ENCODE peak calls at places on chromosomes 13 and 19, in eight cellular contexts. One of them, this sample, is unnamed.

GRCh38 chr13:86892330-86892729 is 778.8 kb upstream of the SLITRK5 start:
- DNase-seq in body of pancreas: no peak
- DNase-seq in foreskin fibroblast: no peak
- DNase-seq in fibroblast of pulmonary artery: no peak
- DNase-seq in endodermal cell: no peak
- DNase-seq in spleen: no peak
- DNase-seq in HFF-Myc: no peak
- DNase-seq in neural progenitor cell: no peak
- DNase-seq in this sample: no peak

GRCh38 chr13:31320946-31321345 is 121.2 kb downstream of the B3GLCT start:
- DNase-seq in neural progenitor cell: no peak
- DNase-seq in endodermal cell: no peak
- DNase-seq in body of pancreas: no peak
- DNase-seq in fibroblast of pulmonary artery: no peak
- DNase-seq in HFF-Myc: no peak
- DNase-seq in spleen: no peak
- DNase-seq in foreskin fibroblast: no peak
- DNase-seq in this sample: no peak

GRCh38 chr13:30569901-30570576 is 47.7 kb upstream of the USPL1 start:
- DNase-seq in fibroblast of pulmonary artery: peak; percentile 92
- DNase-seq in spleen: no peak
- DNase-seq in endodermal cell: peak; percentile 66
- DNase-seq in body of pancreas: peak; percentile 45
- DNase-seq in foreskin fibroblast: peak; percentile 94
- DNase-seq in neural progenitor cell: no peak
- DNase-seq in HFF-Myc: peak; percentile 59
- DNase-seq in this sample: no peak

GRCh38 chr13:36248700-36249099 is 34.3 kb upstream of the SOHLH2 start:
- DNase-seq in body of pancreas: no peak
- DNase-seq in HFF-Myc: no peak
- DNase-seq in foreskin fibroblast: no peak
- DNase-seq in spleen: no peak
- DNase-seq in neural progenitor cell: no peak
- DNase-seq in endodermal cell: no peak
- DNase-seq in fibroblast of pulmonary artery: no peak
- DNase-seq in this sample: no peak

GRCh38 chr13:31172001-31172400 is 10.3 kb upstream of the HSPH1 start:
- DNase-seq in HFF-Myc: no peak
- DNase-seq in endodermal cell: no peak
- DNase-seq in fibroblast of pulmonary artery: peak; percentile 92
- DNase-seq in spleen: no peak
- DNase-seq in foreskin fibroblast: peak; percentile 38
- DNase-seq in neural progenitor cell: no peak
- DNase-seq in body of pancreas: no peak
- DNase-seq in this sample: no peak

GRCh38 chr19:16869331-16869972 is 19.3 kb upstream of the F2RL3 start:
- DNase-seq in HFF-Myc: no peak
- DNase-seq in neural progenitor cell: no peak
- DNase-seq in endodermal cell: no peak
- DNase-seq in spleen: no peak
- DNase-seq in body of pancreas: no peak
- DNase-seq in fibroblast of pulmonary artery: no peak
- DNase-seq in foreskin fibroblast: no peak
- DNase-seq in this sample: no peak

GRCh38 chr19:58182577-58182988 is 278 bp upstream of the ZNF274 start:
- DNase-seq in fibroblast of pulmonary artery: no peak
- DNase-seq in spleen: no peak
- DNase-seq in endodermal cell: no peak
- DNase-seq in HFF-Myc: no peak
- DNase-seq in foreskin fibroblast: no peak
- DNase-seq in body of pancreas: no peak
- DNase-seq in neural progenitor cell: no peak
- DNase-seq in this sample: peak; percentile 94

GRCh38 chr13:20704459-20705069 is 1.1 kb downstream of the IL17D start:
- DNase-seq in endodermal cell: peak; percentile 57
- DNase-seq in body of pancreas: no peak
- DNase-seq in foreskin fibroblast: no peak
- DNase-seq in fibroblast of pulmonary artery: no peak
- DNase-seq in spleen: no peak
- DNase-seq in HFF-Myc: no peak
- DNase-seq in neural progenitor cell: no peak
- DNase-seq in this sample: no peak

GRCh38 chr19:51146751-51147150 is 4.7 kb downstream of the SIGLEC7 start:
- DNase-seq in neural progenitor cell: no peak
- DNase-seq in spleen: no peak
- DNase-seq in HFF-Myc: no peak
- DNase-seq in fibroblast of pulmonary artery: no peak
- DNase-seq in endodermal cell: peak; percentile 17
- DNase-seq in body of pancreas: no peak
- DNase-seq in foreskin fibroblast: no peak
- DNase-seq in this sample: no peak

GRCh38 chr19:873084-874019 is 13.9 kb downstream of the CFD start:
- DNase-seq in HFF-Myc: no peak
- DNase-seq in spleen: peak; percentile 90
- DNase-seq in endodermal cell: peak; percentile 82
- DNase-seq in foreskin fibroblast: no peak
- DNase-seq in body of pancreas: no peak
- DNase-seq in fibroblast of pulmonary artery: peak; percentile 26
- DNase-seq in neural progenitor cell: peak; percentile 62
- DNase-seq in this sample: peak; percentile 67

GRCh38 chr19:16944626-16945363 is 56.0 kb downstream of the F2RL3 start:
- DNase-seq in body of pancreas: no peak
- DNase-seq in neural progenitor cell: no peak
- DNase-seq in endodermal cell: no peak
- DNase-seq in HFF-Myc: no peak
- DNase-seq in fibroblast of pulmonary artery: no peak
- DNase-seq in spleen: no peak
- DNase-seq in foreskin fibroblast: no peak
- DNase-seq in this sample: peak; percentile 4

GRCh38 chr13:112869202-112870061 is 99.6 kb upstream of the MCF2L start:
- DNase-seq in foreskin fibroblast: peak; percentile 13
- DNase-seq in neural progenitor cell: no peak
- DNase-seq in HFF-Myc: peak; percentile 15
- DNase-seq in body of pancreas: no peak
- DNase-seq in endodermal cell: peak; percentile 45
- DNase-seq in fibroblast of pulmonary artery: no peak
- DNase-seq in spleen: peak; percentile 58
- DNase-seq in this sample: no peak

GRCh38 chr13:112868308-112868707 is 100.7 kb upstream of the MCF2L start:
- DNase-seq in endodermal cell: no peak
- DNase-seq in body of pancreas: no peak
- DNase-seq in HFF-Myc: no peak
- DNase-seq in neural progenitor cell: no peak
- DNase-seq in foreskin fibroblast: no peak
- DNase-seq in fibroblast of pulmonary artery: no peak
- DNase-seq in spleen: peak; percentile 41
- DNase-seq in this sample: no peak

GRCh38 chr13:112870737-112871287 is 98.2 kb upstream of the MCF2L start:
- DNase-seq in neural progenitor cell: no peak
- DNase-seq in fibroblast of pulmonary artery: no peak
- DNase-seq in foreskin fibroblast: no peak
- DNase-seq in spleen: peak; percentile 72
- DNase-seq in endodermal cell: no peak
- DNase-seq in HFF-Myc: no peak
- DNase-seq in body of pancreas: no peak
- DNase-seq in this sample: no peak

GRCh38 chr13:112871742-112872141 is 97.3 kb upstream of the MCF2L start:
- DNase-seq in fibroblast of pulmonary artery: no peak
- DNase-seq in foreskin fibroblast: no peak
- DNase-seq in spleen: peak; percentile 71
- DNase-seq in HFF-Myc: no peak
- DNase-seq in body of pancreas: no peak
- DNase-seq in endodermal cell: no peak
- DNase-seq in neural progenitor cell: no peak
- DNase-seq in this sample: no peak

GRCh38 chr13:112870062-112870352 is 99.0 kb upstream of the MCF2L start:
- DNase-seq in spleen: no peak
- DNase-seq in HFF-Myc: no peak
- DNase-seq in fibroblast of pulmonary artery: no peak
- DNase-seq in endodermal cell: no peak
- DNase-seq in neural progenitor cell: no peak
- DNase-seq in body of pancreas: no peak
- DNase-seq in foreskin fibroblast: no peak
- DNase-seq in this sample: no peak
- TF ChIP-seq CTCF in spleen: no peak
- TF ChIP-seq CTCF in HFF-Myc: no peak
- TF ChIP-seq CTCF in fibroblast of pulmonary artery: no peak
- TF ChIP-seq CTCF in endodermal cell: no peak
- TF ChIP-seq CTCF in neural progenitor cell: no peak
- TF ChIP-seq CTCF in body of pancreas: no peak
- TF ChIP-seq CTCF in foreskin fibroblast: no peak
- TF ChIP-seq CTCF in this sample: no peak

GRCh38 chr19:4206818-4207484 is 22.4 kb upstream of the EBI3 start:
- DNase-seq in body of pancreas: no peak
- DNase-seq in endodermal cell: no peak
- DNase-seq in foreskin fibroblast: peak; percentile 32
- DNase-seq in HFF-Myc: no peak
- DNase-seq in neural progenitor cell: no peak
- DNase-seq in fibroblast of pulmonary artery: peak; percentile 51
- DNase-seq in spleen: no peak
- DNase-seq in this sample: no peak

GRCh38 chr19:4210166-4210731 is 19.1 kb upstream of the EBI3 start:
- DNase-seq in spleen: no peak
- DNase-seq in foreskin fibroblast: no peak
- DNase-seq in HFF-Myc: no peak
- DNase-seq in neural progenitor cell: no peak
- DNase-seq in endodermal cell: no peak
- DNase-seq in fibroblast of pulmonary artery: no peak
- DNase-seq in body of pancreas: no peak
- DNase-seq in this sample: no peak

GRCh38 chr19:4213116-4213515 is 16.2 kb upstream of the EBI3 start:
- DNase-seq in HFF-Myc: no peak
- DNase-seq in spleen: no peak
- DNase-seq in foreskin fibroblast: no peak
- DNase-seq in fibroblast of pulmonary artery: no peak
- DNase-seq in endodermal cell: no peak
- DNase-seq in body of pancreas: no peak
- DNase-seq in neural progenitor cell: no peak
- DNase-seq in this sample: no peak

GRCh38 chr19:4208385-4209094 is 20.8 kb upstream of the EBI3 start:
- DNase-seq in fibroblast of pulmonary artery: peak; percentile 28
- DNase-seq in body of pancreas: no peak
- DNase-seq in endodermal cell: peak; percentile 78
- DNase-seq in HFF-Myc: no peak
- DNase-seq in foreskin fibroblast: no peak
- DNase-seq in neural progenitor cell: peak; percentile 54
- DNase-seq in spleen: no peak
- DNase-seq in this sample: peak; percentile 48
- TF ChIP-seq CTCF in fibroblast of pulmonary artery: peak; percentile 34
- TF ChIP-seq CTCF in body of pancreas: no peak
- TF ChIP-seq CTCF in endodermal cell: peak; percentile 66
- TF ChIP-seq CTCF in HFF-Myc: peak; percentile 46
- TF ChIP-seq CTCF in foreskin fibroblast: peak; percentile 53
- TF ChIP-seq CTCF in neural progenitor cell: peak; percentile 50
- TF ChIP-seq CTCF in spleen: no peak
- TF ChIP-seq CTCF in this sample: peak; percentile 61

GRCh38 chr13:38223093-38223492 is 126.6 kb upstream of the UFM1 start:
- DNase-seq in endodermal cell: peak; percentile 70
- DNase-seq in fibroblast of pulmonary artery: peak; percentile 60
- DNase-seq in spleen: no peak
- DNase-seq in foreskin fibroblast: no peak
- DNase-seq in HFF-Myc: no peak
- DNase-seq in neural progenitor cell: peak; percentile 66
- DNase-seq in body of pancreas: no peak
- DNase-seq in this sample: no peak
- TF ChIP-seq CTCF in endodermal cell: peak; percentile 82
- TF ChIP-seq CTCF in fibroblast of pulmonary artery: peak; percentile 46
- TF ChIP-seq CTCF in spleen: no peak
- TF ChIP-seq CTCF in foreskin fibroblast: peak; percentile 28
- TF ChIP-seq CTCF in HFF-Myc: no peak
- TF ChIP-seq CTCF in neural progenitor cell: peak; percentile 70
- TF ChIP-seq CTCF in body of pancreas: no peak
- TF ChIP-seq CTCF in this sample: peak; percentile 15

GRCh38 chr13:84590663-84591062 is 708.4 kb upstream of the SLITRK1 start:
- DNase-seq in HFF-Myc: no peak
- DNase-seq in body of pancreas: no peak
- DNase-seq in endodermal cell: no peak
- DNase-seq in neural progenitor cell: no peak
- DNase-seq in spleen: no peak
- DNase-seq in fibroblast of pulmonary artery: no peak
- DNase-seq in foreskin fibroblast: no peak
- DNase-seq in this sample: no peak
- TF ChIP-seq CTCF in HFF-Myc: no peak
- TF ChIP-seq CTCF in body of pancreas: no peak
- TF ChIP-seq CTCF in endodermal cell: no peak
- TF ChIP-seq CTCF in neural progenitor cell: no peak
- TF ChIP-seq CTCF in spleen: no peak
- TF ChIP-seq CTCF in fibroblast of pulmonary artery: no peak
- TF ChIP-seq CTCF in foreskin fibroblast: no peak
- TF ChIP-seq CTCF in this sample: no peak

This sample was measured in GM10248.